ENCODE peak calls at places on chromosomes 4 and X, in nine cellular contexts. J, C, S, I, Q, Y, R, L and M are unnamed samples.

GRCh38 chrX:39815621-39816020 is 282.1 kb downstream of the BCOR start:
- DNase-seq in L (peak), R (peak), Q (no peak), I (no peak), Y (no peak), S (no peak), C (no peak), J (no peak), M (no peak)

GRCh38 chr4:90187148-90187884 is 60.1 kb downstream of the CCSER1 start:
- DNase-seq in Q (no peak), J (no peak), R (no peak), C (no peak), I (no peak), Y (no peak), S (no peak), L (peak), M (no peak)

GRCh38 chrX:141714680-141715079 is 16.1 kb upstream of the SPANXD start:
- DNase-seq in R (no peak), C (no peak), Y (no peak), Q (no peak), S (no peak), J (no peak), I (no peak), L (no peak), M (no peak)

GRCh38 chr4:139665690-139666529 is at the start of gene MGST2:
- DNase-seq in C (peak), L (peak), Q (peak), S (peak), I (peak), R (peak), J (peak), Y (peak), M (peak)

GRCh38 chr4:66034671-66035070 is 364.4 kb upstream of the EPHA5 start:
- DNase-seq in J (no peak), R (no peak), L (no peak), S (no peak), Y (no peak), C (no peak), Q (no peak), I (no peak), M (no peak)

GRCh38 chr4:5676763-5677162 is 31.6 kb downstream of the EVC2 start:
- DNase-seq in I (no peak), J (no peak), L (no peak), Y (no peak), S (no peak), Q (no peak), R (no peak), C (no peak), M (no peak)

GRCh38 chr4:7814451-7814850 is 125.2 kb downstream of the AFAP1 start:
- DNase-seq in R (no peak), Q (no peak), J (no peak), S (no peak), I (no peak), C (no peak), Y (no peak), L (no peak), M (no peak)

GRCh38 chr4:107210450-107211239 is 174.5 kb upstream of the DKK2 start:
- DNase-seq in R (no peak), L (no peak), I (no peak), J (no peak), Q (no peak), Y (no peak), S (no peak), C (peak), M (peak)

GRCh38 chr4:165864228-165864627 is 8.8 kb upstream of the TLL1 start:
- DNase-seq in Q (no peak), J (no peak), Y (no peak), C (no peak), L (no peak), I (no peak), S (peak), R (no peak), M (peak)

GRCh38 chrX:49829016-49829415 is at the start of gene PAGE4:
- DNase-seq in L (peak), Y (no peak), R (no peak), C (no peak), I (no peak), S (no peak), Q (no peak), J (no peak), M (no peak)

GRCh38 chrX:21883258-21883657 is 27.5 kb downstream of the YY2 start:
- DNase-seq in R (no peak), L (no peak), J (no peak), I (no peak), Y (no peak), S (no peak), C (no peak), Q (no peak), M (no peak)

GRCh38 chrX:123764967-123765871 is 32.4 kb upstream of the THOC2 start:
- DNase-seq in S (peak), Q (peak), I (peak), R (peak), L (peak), C (peak), Y (peak), J (peak), M (peak)

GRCh38 chr4:10671750-10672149 is 12.8 kb downstream of the CLNK start:
- DNase-seq in J (no peak), Q (no peak), C (no peak), I (no peak), L (no peak), R (no peak), Y (no peak), S (no peak), M (no peak)

GRCh38 chr4:153467154-153467896 is 1.2 kb downstream of the TMEM131L start:
- DNase-seq in L (peak), C (no peak), R (peak), Y (peak), I (peak), J (peak), S (peak), Q (peak), M (peak)

GRCh38 chr4:6191448-6192130 is 8.8 kb downstream of the JAKMIP1 start:
- DNase-seq in L (peak), I (no peak), Y (no peak), J (no peak), S (no peak), R (no peak), Q (no peak), C (no peak), M (no peak)

GRCh38 chr4:19748470-19748869 is 503.2 kb upstream of the SLIT2 start:
- DNase-seq in C (peak), S (no peak), L (no peak), Q (no peak), I (peak), R (no peak), Y (peak), J (no peak), M (peak)

GRCh38 chrX:133335027-133335426 is 80.3 kb downstream of the GPC4 start:
- DNase-seq in I (no peak), R (no peak), C (peak), Y (no peak), J (no peak), L (peak), S (peak), Q (no peak), M (peak)

DNA sequence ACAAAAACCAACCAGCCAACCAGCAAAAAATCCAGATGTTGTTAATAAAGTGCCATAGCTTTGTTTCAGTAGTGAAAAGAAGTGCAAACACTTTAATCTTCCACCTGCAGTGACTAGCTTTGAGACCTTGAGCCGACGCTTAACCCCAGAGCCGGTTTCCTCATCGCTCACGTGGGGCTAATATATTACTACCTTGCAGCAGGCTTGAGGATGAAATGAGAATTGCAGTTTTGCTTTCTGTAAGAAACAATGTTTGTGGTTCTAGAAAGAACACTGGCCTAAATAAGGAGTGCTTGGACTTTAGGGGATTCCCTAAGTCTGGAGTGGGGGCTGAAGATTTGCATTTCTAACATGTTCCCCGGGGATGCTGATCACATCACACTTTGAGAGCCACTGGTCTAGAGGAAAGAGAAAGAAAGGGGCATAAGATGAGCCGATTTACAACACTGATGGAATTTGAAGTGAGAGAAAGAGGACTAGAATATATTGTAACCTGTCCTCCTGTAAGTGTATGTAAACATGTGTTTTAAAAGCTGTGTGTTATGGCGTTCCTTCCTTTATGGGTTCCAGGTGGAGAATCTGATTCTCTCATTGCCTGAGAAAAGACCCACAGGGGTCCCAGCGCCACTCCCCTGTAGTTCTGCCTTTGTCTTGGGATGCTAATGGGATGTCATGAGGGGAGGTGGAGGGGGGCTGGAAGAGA is 1.4 kb downstream of the FGF2 start:
- DNase-seq in S (peak), C (peak), J (no peak), L (peak), R (peak), I (peak), Q (no peak), Y (no peak), M (peak)
- TF ChIP-seq CTCF in S (no peak), C (peak), J (no peak), L (peak), R (peak), I (no peak), Q (no peak), Y (no peak), M (no peak)

DNA sequence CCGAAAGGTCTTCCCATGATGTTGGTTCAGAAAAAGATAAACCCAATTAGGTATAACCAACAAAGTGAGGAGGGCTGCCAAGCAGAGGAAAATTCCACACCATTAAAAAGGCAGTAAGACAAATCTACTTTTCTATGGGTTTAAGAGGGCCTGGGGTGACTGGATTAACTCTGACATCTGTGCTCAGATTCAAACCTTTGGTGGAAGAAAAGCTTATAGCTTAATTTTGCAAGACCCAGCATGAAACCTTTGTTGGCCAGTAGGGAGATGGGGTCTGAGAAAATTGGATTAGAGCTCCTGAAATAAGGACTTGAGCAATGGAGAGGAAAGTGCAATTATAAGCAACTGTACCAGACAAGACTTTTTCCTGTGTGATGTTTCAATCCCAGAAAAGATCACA is 104.2 kb downstream of the KDR start:
- DNase-seq in J (no peak), Y (no peak), Q (no peak), C (no peak), L (no peak), R (no peak), S (no peak), I (no peak), M (no peak)
- TF ChIP-seq CTCF in J (no peak), Y (no peak), Q (no peak), C (no peak), L (no peak), R (no peak), S (no peak), I (no peak), M (no peak)

GRCh38 chr4:2412885-2413716 is 5.3 kb downstream of the ZFYVE28 start:
- DNase-seq in S (peak), J (peak), Y (peak), Q (peak), R (peak), I (peak), L (peak), C (peak), M (peak)
- TF ChIP-seq CTCF in S (no peak), J (no peak), Y (peak), Q (peak), R (peak), I (no peak), L (peak), C (peak), M (peak)

GRCh38 chr4:108637856-108638255 is 12.5 kb upstream of the OSTC start:
- DNase-seq in I (no peak), C (no peak), Y (no peak), R (no peak), L (no peak), S (no peak), Q (no peak), J (no peak), M (no peak)
- TF ChIP-seq CTCF in I (no peak), C (peak), Y (no peak), R (no peak), L (no peak), S (no peak), Q (no peak), J (no peak), M (peak)

DNA sequence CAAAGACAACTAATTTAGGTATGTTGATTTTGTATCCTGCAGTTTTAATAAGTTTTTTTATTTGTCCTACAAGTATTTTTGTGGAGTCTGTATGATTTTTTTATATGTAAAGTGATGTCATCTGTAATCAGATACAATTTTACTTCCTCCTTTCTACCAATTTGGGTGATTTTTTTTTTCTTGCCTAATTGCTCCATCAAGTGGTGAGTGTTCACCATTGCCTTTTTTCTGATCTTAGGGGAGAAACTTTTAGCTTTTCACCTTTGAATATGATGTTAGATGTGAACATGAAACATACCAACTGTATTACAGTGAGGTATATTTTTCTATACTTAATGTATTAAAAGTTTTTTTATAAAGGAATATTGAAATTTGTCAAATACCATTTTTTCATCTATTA is 362.3 kb downstream of the PABPC4L start:
- DNase-seq in C (peak), S (no peak), Y (no peak), I (no peak), L (no peak), Q (no peak), J (no peak), R (no peak), M (peak)
- TF ChIP-seq CTCF in C (no peak), S (no peak), Y (no peak), I (no peak), L (no peak), Q (no peak), J (no peak), R (no peak), M (no peak)

GRCh38 chr4:1277667-1278335 is 11.9 kb upstream of the MAEA start:
- DNase-seq in R (no peak), S (no peak), Y (no peak), J (no peak), I (no peak), Q (no peak), L (no peak), C (no peak), M (peak)
- TF ChIP-seq CTCF in R (no peak), S (no peak), Y (no peak), J (no peak), I (no peak), Q (no peak), L (no peak), C (no peak), M (no peak)

GRCh38 chr4:74056858-74057562 is 18.5 kb upstream of the CXCL3 start:
- DNase-seq in Q (no peak), J (no peak), L (no peak), R (no peak), C (peak), S (no peak), Y (no peak), I (no peak), M (peak)

GRCh38 chr4:74056114-74056857 is 17.8 kb upstream of the CXCL3 start:
- DNase-seq in R (no peak), S (no peak), Y (no peak), C (peak), J (no peak), L (no peak), Q (no peak), I (no peak), M (no peak)

GRCh38 chr4:74058048-74058651 is 19.7 kb upstream of the CXCL3 start:
- DNase-seq in Y (no peak), R (no peak), J (no peak), L (no peak), Q (no peak), I (no peak), S (no peak), C (no peak), M (no peak)

GRCh38 chr4:74059161-74059829 is 20.8 kb upstream of the CXCL3 start:
- DNase-seq in I (no peak), Y (no peak), L (no peak), Q (no peak), S (no peak), J (no peak), C (no peak), R (no peak), M (no peak)

DNA sequence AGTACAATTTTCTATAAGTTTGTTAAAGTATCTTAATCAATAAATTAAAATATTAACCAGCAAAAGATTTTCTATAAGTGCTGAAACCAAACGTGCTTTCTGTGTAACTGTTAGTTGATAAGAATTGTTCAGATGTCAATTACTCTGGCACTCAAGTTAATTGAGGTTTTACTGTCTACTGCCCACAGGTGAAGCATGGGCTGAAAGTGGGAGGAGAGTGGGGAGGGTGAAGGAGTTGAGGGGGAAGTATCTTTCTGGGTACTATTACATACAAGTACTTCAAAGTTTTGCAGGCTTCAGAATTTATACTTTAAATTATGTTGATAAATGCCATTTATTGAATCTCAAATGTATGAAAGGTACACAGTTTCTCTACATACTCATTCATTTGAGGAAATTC is 19.1 kb upstream of the CXCL3 start:
- DNase-seq in J (no peak), S (no peak), L (no peak), I (no peak), Q (no peak), C (no peak), R (no peak), Y (no peak), M (no peak)
- TF ChIP-seq CTCF in J (no peak), S (no peak), L (no peak), I (no peak), Q (no peak), C (no peak), R (no peak), Y (no peak), M (no peak)